ENCODE peak calls at places on chromosome 9, in four cellular contexts. S, G, Y and F are unnamed samples.

GRCh38 chr9:134560654-134561053 is 80.9 kb upstream of the COL5A1 start:
- DNase-seq in S (no peak), G (no peak), Y (no peak), F (no peak)

GRCh38 chr9:3743901-3744413 is 218.2 kb upstream of the RFX3 start:
- DNase-seq in S (no peak), G (no peak), Y (no peak), F (no peak)

GRCh38 chr9:133782157-133783130 is 44.3 kb upstream of the SARDH start:
- DNase-seq in G (peak; percentile 83), S (peak; percentile 85), Y (peak; percentile 77), F (peak; percentile 95)

GRCh38 chr9:84340535-84340934 is at the start of gene SLC28A3:
- DNase-seq in S (no peak), Y (no peak), G (no peak), F (peak; percentile 15)

GRCh38 chr9:69188975-69189374 is 14.9 kb downstream of the TJP2 start:
- DNase-seq in G (no peak), S (no peak), Y (no peak), F (no peak)

GRCh38 chr9:77816641-77817341 is 168.7 kb upstream of the GNA14 start:
- DNase-seq in G (no peak), S (no peak), Y (no peak), F (no peak)

GRCh38 chr9:135990468-135991429 is 29.6 kb upstream of the UBAC1 start:
- DNase-seq in S (no peak), Y (peak; percentile 58), G (peak; percentile 65), F (peak; percentile 97)

GRCh38 chr9:113581865-113582697 is 118.6 kb downstream of the RGS3 start:
- DNase-seq in S (peak; percentile 92), G (no peak), Y (peak; percentile 89), F (peak; percentile 35)

GRCh38 chr9:89730715-89731114 is 125.9 kb downstream of the GADD45G start:
- DNase-seq in Y (no peak), S (no peak), G (no peak), F (peak; percentile 64)

GRCh38 chr9:113623851-113624485 is 160.4 kb downstream of the RGS3 start:
- DNase-seq in Y (no peak), S (no peak), G (no peak), F (peak; percentile 18)